ENCODE peak calls at places on chromosomes 1 and 21, in five cellular contexts. One of them, this sample, is unnamed.

GRCh38 chr1:39896909-39897685 is 4.6 kb downstream of the MYCL start:
- DNase-seq in activated T-cell treated with anti-CD3 and anti-CD28 coated beads for 24 hours: no peak
- DNase-seq in psoas muscle: no peak
- DNase-seq in AG08395: no peak
- DNase-seq in mammary epithelial cell: no peak
- DNase-seq in this sample: no peak

GRCh38 chr21:30340714-30341573 is 3.5 kb upstream of the KRTAP27-1 start:
- DNase-seq in activated T-cell treated with anti-CD3 and anti-CD28 coated beads for 24 hours: peak
- DNase-seq in mammary epithelial cell: peak
- DNase-seq in AG08395: peak
- DNase-seq in psoas muscle: no peak
- DNase-seq in this sample: peak

GRCh38 chr1:229204863-229205777 is 65.8 kb upstream of the RAB4A start:
- DNase-seq in mammary epithelial cell: no peak
- DNase-seq in AG08395: peak
- DNase-seq in psoas muscle: no peak
- DNase-seq in activated T-cell treated with anti-CD3 and anti-CD28 coated beads for 24 hours: no peak
- DNase-seq in this sample: no peak

GRCh38 chr1:118711356-118711755 is 276.8 kb downstream of the TBX15 start:
- DNase-seq in AG08395: no peak
- DNase-seq in mammary epithelial cell: no peak
- DNase-seq in activated T-cell treated with anti-CD3 and anti-CD28 coated beads for 24 hours: no peak
- DNase-seq in psoas muscle: no peak
- DNase-seq in this sample: no peak

GRCh38 chr1:44019398-44020044 is 11.7 kb downstream of the SLC6A9 start:
- DNase-seq in AG08395: no peak
- DNase-seq in psoas muscle: no peak
- DNase-seq in mammary epithelial cell: no peak
- DNase-seq in activated T-cell treated with anti-CD3 and anti-CD28 coated beads for 24 hours: no peak
- DNase-seq in this sample: no peak

GRCh38 chr1:80847904-80848303 is 952.8 kb upstream of the ADGRL2 start:
- DNase-seq in psoas muscle: no peak
- DNase-seq in activated T-cell treated with anti-CD3 and anti-CD28 coated beads for 24 hours: no peak
- DNase-seq in mammary epithelial cell: no peak
- DNase-seq in AG08395: no peak
- DNase-seq in this sample: no peak

GRCh38 chr1:10421637-10422036 is 8.6 kb upstream of the CENPS start:
- DNase-seq in psoas muscle: no peak
- DNase-seq in activated T-cell treated with anti-CD3 and anti-CD28 coated beads for 24 hours: no peak
- DNase-seq in AG08395: no peak
- DNase-seq in mammary epithelial cell: no peak
- DNase-seq in this sample: no peak

GRCh38 chr1:64006276-64007051 is 197.0 kb upstream of the UBE2U start:
- DNase-seq in activated T-cell treated with anti-CD3 and anti-CD28 coated beads for 24 hours: no peak
- DNase-seq in AG08395: peak
- DNase-seq in psoas muscle: no peak
- DNase-seq in mammary epithelial cell: peak
- DNase-seq in this sample: peak

GRCh38 chr1:178275083-178275482 is 181.2 kb downstream of the RASAL2 start:
- DNase-seq in psoas muscle: no peak
- DNase-seq in mammary epithelial cell: no peak
- DNase-seq in AG08395: no peak
- DNase-seq in activated T-cell treated with anti-CD3 and anti-CD28 coated beads for 24 hours: no peak
- DNase-seq in this sample: no peak